ENCODE peak calls at places on chromosomes 7 and 10, in five cellular contexts. B, V, L, A and W are unnamed samples.

GRCh38 chr10:89550509-89550908 is 15.1 kb upstream of the SLC16A12 start:
- DNase-seq in A (no peak), V (no peak), B (no peak), L (no peak), W (no peak)

GRCh38 chr7:87146740-87147386 is 5.4 kb upstream of the DMTF1 start:
- DNase-seq in V (peak; percentile 73), B (peak; percentile 86), L (no peak), A (no peak), W (no peak)

GRCh38 chr10:50393784-50394183 is 142.5 kb upstream of the ASAH2 start:
- DNase-seq in V (no peak), B (no peak), A (no peak), L (no peak), W (no peak)

GRCh38 chr7:149104214-149104613 is 13.7 kb upstream of the ZNF786 start:
- DNase-seq in A (no peak), L (no peak), V (no peak), B (no peak), W (no peak)

GRCh38 chr10:5840314-5841307 is 27.4 kb upstream of the GDI2 start:
- DNase-seq in A (peak; percentile 85), B (peak; percentile 65), V (peak; percentile 85), L (no peak), W (no peak)

GRCh38 chr7:20778063-20778721 is 8.5 kb downstream of the SP8 start:
- DNase-seq in V (no peak), B (no peak), A (peak; percentile 65), L (no peak), W (no peak)

GRCh38 chr7:131293018-131293417 is 34.7 kb upstream of the MKLN1 start:
- DNase-seq in V (peak; percentile 71), B (no peak), A (no peak), L (peak; percentile 37), W (no peak)

GRCh38 chr10:70982443-70982842 is 94.1 kb upstream of the PCBD1 start:
- DNase-seq in L (no peak), A (peak; percentile 67), B (peak; percentile 51), V (no peak), W (no peak)

GRCh38 chr10:104642311-104643022 is 1.4 kb downstream of the SORCS3 start:
- DNase-seq in A (peak; percentile 25), B (no peak), V (no peak), L (no peak), W (no peak)

GRCh38 chr7:73773700-73774517 is 3.8 kb upstream of the CLDN3 start:
- DNase-seq in A (no peak), B (no peak), V (no peak), L (no peak), W (no peak)

GRCh38 chr7:36971515-36972139 is 247.3 kb upstream of the AOAH start:
- DNase-seq in A (no peak), V (no peak), L (no peak), B (no peak), W (no peak)

GRCh38 chr10:103693070-103693811 is 162.1 kb downstream of the SH3PXD2A start:
- DNase-seq in A (peak; percentile 73), L (no peak), V (peak; percentile 64), B (no peak), W (no peak)

GRCh38 chr7:91228327-91228726 is 35.9 kb upstream of the FZD1 start:
- DNase-seq in A (no peak), L (no peak), V (no peak), B (no peak), W (no peak)

GRCh38 chr10:71868192-71868697 is 17.2 kb upstream of the PSAP start:
- DNase-seq in V (peak; percentile 77), B (peak; percentile 52), A (no peak), L (peak; percentile 75), W (no peak)

GRCh38 chr7:39683216-39683845 is 60.0 kb downstream of the RALA start:
- DNase-seq in A (no peak), V (no peak), L (no peak), B (no peak), W (no peak)

GRCh38 chr10:97517778-97518561 is 19.2 kb downstream of the UBTD1 start:
- DNase-seq in B (no peak), A (no peak), V (no peak), L (no peak), W (no peak)

GRCh38 chr10:86665868-86666267 is 2.4 kb upstream of the LDB3 start:
- DNase-seq in A (no peak), L (no peak), V (no peak), B (no peak), W (no peak)

GRCh38 chr10:132631348-132631735 is 93.8 kb downstream of the INPP5A start:
- DNase-seq in L (peak; percentile 82), V (peak; percentile 87), A (no peak), B (no peak), W (no peak)

GRCh38 chr7:27166475-27167169 is 1.3 kb upstream of the HOXA9 start:
- DNase-seq in L (no peak), A (no peak), V (peak; percentile 54), B (peak; percentile 66), W (no peak)

GRCh38 chr7:107051376-107051775 is 6.9 kb downstream of the PRKAR2B start:
- DNase-seq in L (no peak), B (no peak), V (no peak), A (no peak), W (no peak)

GRCh38 chr7:99446096-99446495 is 7.4 kb downstream of the CPSF4 start:
- DNase-seq in A (no peak), B (no peak), L (no peak), V (no peak), W (no peak)

GRCh38 chr7:99452541-99452940 is 13.4 kb downstream of the ATP5MF start:
- DNase-seq in B (no peak), A (no peak), V (no peak), L (no peak), W (no peak)

GRCh38 chr7:99451936-99452335 is 13.2 kb downstream of the CPSF4 start:
- DNase-seq in V (no peak), B (no peak), A (no peak), L (no peak), W (no peak)

GRCh38 chr7:99448855-99449254 is 10.1 kb downstream of the CPSF4 start:
- DNase-seq in V (no peak), L (no peak), B (no peak), A (no peak), W (no peak)

GRCh38 chr7:99447943-99448342 is 9.2 kb downstream of the CPSF4 start:
- DNase-seq in L (no peak), V (no peak), A (no peak), B (no peak), W (no peak)
- TF ChIP-seq CTCF in L (no peak), V (no peak), A (peak; percentile 23), B (no peak), W (no peak)

GRCh38 chr10:43198682-43199005 is 60.4 kb downstream of the CSGALNACT2 start:
- DNase-seq in B (no peak), V (peak; percentile 37), A (peak; percentile 10), L (peak; percentile 13), W (peak; percentile 6)

GRCh38 chr10:43196981-43197833 is 59.0 kb downstream of the CSGALNACT2 start:
- DNase-seq in L (peak; percentile 9), V (peak; percentile 48), B (peak; percentile 88), A (peak; percentile 32), W (peak; percentile 19)

GRCh38 chr10:43199088-43199683 is 60.9 kb downstream of the CSGALNACT2 start:
- DNase-seq in L (no peak), V (peak; percentile 44), A (peak; percentile 12), B (peak; percentile 81), W (peak; percentile 18)

GRCh38 chr10:43196131-43196980 is 58.1 kb downstream of the CSGALNACT2 start:
- DNase-seq in L (no peak), B (peak; percentile 79), A (peak; percentile 26), V (peak; percentile 42), W (peak; percentile 21)

GRCh38 chr10:43197834-43198681 is 59.8 kb downstream of the CSGALNACT2 start:
- DNase-seq in A (peak; percentile 62), L (peak; percentile 14), V (peak; percentile 36), B (peak; percentile 85), W (peak; percentile 22)
- TF ChIP-seq CTCF in A (no peak), L (no peak), V (no peak), B (peak; percentile 57), W (no peak)

DNA sequence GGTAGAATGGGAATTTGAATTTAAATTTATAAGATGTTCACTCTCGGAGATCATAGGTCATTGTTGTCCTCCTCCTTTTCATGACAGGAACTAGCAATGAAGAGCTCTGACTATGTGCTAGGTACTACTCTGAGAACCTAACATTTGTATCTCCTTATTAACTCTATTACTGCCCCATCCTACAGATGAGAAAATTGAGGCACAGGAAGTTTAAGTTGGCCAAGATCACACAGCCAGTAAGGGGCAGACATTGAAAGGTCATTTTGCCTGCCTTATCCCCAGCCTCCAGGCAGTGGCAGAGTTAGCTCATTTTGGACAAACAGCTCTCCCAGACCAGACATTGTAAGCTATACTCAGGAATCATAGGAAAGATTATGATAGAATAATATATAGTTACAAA is 6.0 kb downstream of the SRGN start:
- DNase-seq in L (no peak), A (no peak), V (no peak), B (no peak), W (no peak)
- TF ChIP-seq CTCF in L (no peak), A (no peak), V (no peak), B (no peak), W (no peak)

GRCh38 chr7:98387136-98387535 is 13.8 kb downstream of the BAIAP2L1 start:
- DNase-seq in A (no peak), B (no peak), V (no peak), L (no peak), W (no peak)
- TF ChIP-seq CTCF in A (no peak), B (no peak), V (no peak), L (no peak), W (no peak)

GRCh38 chr10:48459270-48460147 is 145.4 kb downstream of the ARHGAP22 start:
- DNase-seq in B (peak; percentile 88), L (no peak), V (peak; percentile 41), A (no peak), W (no peak)
- TF ChIP-seq CTCF in B (no peak), L (no peak), V (no peak), A (no peak), W (no peak)

GRCh38 chr10:115417585-115418265 is 324.6 kb downstream of the ATRNL1 start:
- DNase-seq in B (no peak), L (no peak), A (peak; percentile 41), V (no peak), W (no peak)
- TF ChIP-seq CTCF in B (peak; percentile 85), L (no peak), A (peak; percentile 77), V (no peak), W (no peak)

GRCh38 chr10:3551761-3552160 is 233.2 kb downstream of the KLF6 start:
- DNase-seq in A (no peak), V (no peak), B (no peak), L (no peak), W (no peak)
- TF ChIP-seq CTCF in A (no peak), V (no peak), B (no peak), L (no peak), W (no peak)

DNA sequence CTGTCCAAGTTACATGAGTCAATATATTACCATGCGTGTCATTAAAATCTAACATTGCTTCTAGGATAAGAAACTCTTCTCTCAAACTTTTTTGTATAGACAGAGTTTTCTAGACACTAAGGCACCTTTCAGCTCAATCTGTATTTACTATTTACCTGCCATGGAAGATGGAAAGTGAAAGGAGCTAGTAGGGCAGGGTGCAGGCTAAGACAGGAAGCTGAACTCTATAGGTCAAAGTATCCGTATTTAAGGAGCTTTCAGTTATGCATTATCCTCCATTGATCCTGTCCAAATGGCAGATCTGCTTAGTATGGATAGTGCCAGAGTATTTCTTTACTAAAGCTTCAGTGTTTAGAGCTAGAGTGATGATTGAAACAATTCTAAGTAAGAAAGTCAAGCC is 612.8 kb downstream of the IPMK start:
- DNase-seq in L (no peak), V (no peak), B (no peak), A (no peak), W (no peak)
- TF ChIP-seq CTCF in L (no peak), V (no peak), B (no peak), A (no peak), W (no peak)